ENCODE peak calls at places on chromosomes 11 and 22, in seven cellular contexts. S is H1, K is HCT116, C is K562, A is GM12878, W is SK-N-SH, F is HepG2. L is an unnamed sample.

GRCh38 chr11:62048101-62048500 is 75.7 kb upstream of the INCENP start:
- DNase-seq in S (no peak), K (no peak), C (no peak), A (no peak), W (no peak), F (no peak), L (no peak)

GRCh38 chr11:63262562-63262961 is 19.2 kb upstream of the SLC22A25 start:
- DNase-seq in S (no peak), K (no peak), C (no peak), A (no peak), W (no peak), F (no peak), L (no peak)

GRCh38 chr11:104843150-104843837 is 55.0 kb downstream of the CASP12 start:
- DNase-seq in S (no peak), K (no peak), C (no peak), A (no peak), W (no peak), F (no peak), L (no peak)

GRCh38 chr11:68946416-68947090 is 34.2 kb downstream of the MRGPRD start:
- DNase-seq in S (no peak), K (no peak), C (no peak), A (no peak), W (peak), F (no peak), L (no peak)

GRCh38 chr22:50548046-50548912 is 2.6 kb downstream of the KLHDC7B start:
- DNase-seq in S (no peak), K (no peak), C (no peak), A (no peak), W (peak), F (no peak), L (no peak)

GRCh38 chr22:39724390-39724789 is 153.8 kb downstream of the CACNA1I start:
- DNase-seq in S (no peak), K (peak), C (peak), A (no peak), W (no peak), F (no peak), L (no peak)

GRCh38 chr11:44780940-44781631 is 54.3 kb downstream of the TSPAN18 start:
- DNase-seq in S (no peak), K (no peak), C (peak), A (no peak), W (no peak), F (no peak), L (no peak)

GRCh38 chr22:50059185-50059880 is 1.2 kb upstream of the TTLL8 start:
- DNase-seq in S (peak), K (no peak), C (peak), A (no peak), W (peak), F (peak), L (no peak)

GRCh38 chr11:65246506-65246905 is 15.3 kb upstream of the POLA2 start:
- DNase-seq in S (no peak), K (no peak), C (no peak), A (no peak), W (no peak), F (no peak), L (no peak)

GRCh38 chr11:118757881-118758399 is 33.0 kb downstream of the DDX6 start:
- DNase-seq in S (no peak), K (no peak), C (no peak), A (no peak), W (no peak), F (no peak), L (no peak)

GRCh38 chr11:9280655-9281301 is 15.6 kb upstream of the DENND5A start:
- DNase-seq in S (no peak), K (no peak), C (no peak), A (peak), W (no peak), F (no peak), L (no peak)

GRCh38 chr11:122559734-122560382 is 95.7 kb upstream of the UBASH3B start:
- DNase-seq in S (peak), K (peak), C (peak), A (no peak), W (no peak), F (peak), L (peak)

GRCh38 chr22:30408388-30409101 is 11.7 kb downstream of the SEC14L2 start:
- DNase-seq in S (no peak), K (no peak), C (peak), A (no peak), W (no peak), F (peak), L (no peak)

GRCh38 chr11:123419720-123420466 is 10.2 kb upstream of the GRAMD1B start:
- DNase-seq in S (no peak), K (no peak), C (no peak), A (no peak), W (no peak), F (no peak), L (no peak)

GRCh38 chr11:7689239-7689638 is 15.9 kb upstream of the CYB5R2 start:
- DNase-seq in S (no peak), K (no peak), C (no peak), A (no peak), W (no peak), F (no peak), L (no peak)

GRCh38 chr11:7691759-7692334 is 14.4 kb downstream of the OVCH2 start:
- DNase-seq in S (no peak), K (no peak), C (no peak), A (no peak), W (no peak), F (no peak), L (no peak)

GRCh38 chr11:7688238-7688826 is 15.0 kb upstream of the CYB5R2 start:
- DNase-seq in S (no peak), K (peak), C (peak), A (no peak), W (peak), F (peak), L (no peak)

GRCh38 chr11:7687386-7687785 is 14.1 kb upstream of the CYB5R2 start:
- DNase-seq in S (no peak), K (no peak), C (no peak), A (no peak), W (no peak), F (no peak), L (no peak)

GRCh38 chr11:7690648-7691047 is 15.6 kb downstream of the OVCH2 start:
- DNase-seq in S (no peak), K (no peak), C (no peak), A (no peak), W (no peak), F (no peak), L (no peak)
- TF ChIP-seq CTCF in S (no peak), K (no peak), C (no peak), A (no peak), W (peak), F (no peak), L (no peak)

DNA sequence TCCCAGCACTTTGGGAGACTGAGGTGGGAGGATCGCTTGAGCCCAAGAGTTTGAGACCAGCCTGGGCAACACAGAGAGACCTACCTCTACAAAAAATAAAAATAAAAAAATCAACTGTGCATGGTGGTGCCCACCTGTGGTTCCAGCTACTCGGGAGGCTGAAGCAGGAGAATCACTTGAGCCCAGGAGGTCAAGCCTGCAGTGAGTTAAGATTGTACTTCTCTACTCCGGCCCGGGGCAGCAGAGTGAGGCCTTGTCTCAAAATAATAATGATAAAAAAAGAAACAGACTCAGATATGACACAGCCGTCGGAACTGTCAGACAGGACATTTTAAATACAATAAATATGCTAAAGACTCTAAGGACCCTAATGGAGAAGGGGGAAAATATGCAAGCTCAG is 18.4 kb downstream of the ASCL2 start:
- DNase-seq in S (no peak), K (no peak), C (no peak), A (no peak), W (no peak), F (no peak), L (no peak)
- H3K27ac ChIP-seq in S (no peak), K (no peak), C (no peak), A (no peak), W (no peak), F (no peak), L (no peak)

DNA sequence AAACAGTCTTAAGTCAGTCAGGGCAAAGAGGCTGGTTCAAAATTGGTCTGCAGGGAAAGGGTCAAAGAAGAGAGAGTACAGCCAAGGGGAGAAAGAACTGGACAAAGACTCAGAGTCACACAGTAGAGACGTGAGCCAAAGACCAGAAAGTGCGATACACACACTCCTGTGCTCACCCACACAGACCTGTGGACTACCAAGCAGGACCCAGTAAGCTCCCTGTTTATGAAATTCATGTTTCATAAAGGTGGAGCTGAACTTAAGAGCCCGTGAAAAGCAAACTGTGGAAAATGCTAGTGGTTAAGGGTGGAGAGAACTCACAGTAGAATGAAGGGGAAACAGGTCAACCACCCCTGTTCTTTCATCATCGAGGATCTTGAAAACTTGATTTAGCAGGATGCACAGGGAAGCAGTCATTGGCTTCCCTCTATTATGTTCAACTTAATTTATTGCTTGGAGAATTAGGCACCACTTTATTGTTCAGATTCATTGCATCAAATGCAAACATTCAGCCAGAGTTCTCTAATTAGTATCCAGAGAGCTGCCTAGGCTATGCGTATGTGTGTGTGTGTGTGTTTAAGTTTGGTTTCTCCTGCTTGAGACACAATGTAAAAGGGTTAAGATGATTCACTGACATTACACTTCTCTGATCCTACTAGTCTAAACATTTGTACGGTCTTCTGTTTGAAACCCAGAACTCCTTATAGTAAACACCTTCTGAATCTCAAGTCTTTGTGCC is 160.9 kb upstream of the MTMR2 start:
- DNase-seq in S (no peak), K (no peak), C (no peak), A (no peak), W (no peak), F (no peak), L (no peak)
- TF ChIP-seq SIN3A in S (no peak), K (no peak), C (no peak), A (no peak), W (no peak), F (no peak), L (no peak)

GRCh38 chr22:44026630-44027511 is 2.8 kb downstream of the PARVB start:
- DNase-seq in S (no peak), K (no peak), C (peak), A (peak), W (no peak), F (no peak), L (peak)
- TF ChIP-seq CTCF in S (no peak), K (no peak), C (no peak), A (no peak), W (no peak), F (no peak), L (no peak)

DNA sequence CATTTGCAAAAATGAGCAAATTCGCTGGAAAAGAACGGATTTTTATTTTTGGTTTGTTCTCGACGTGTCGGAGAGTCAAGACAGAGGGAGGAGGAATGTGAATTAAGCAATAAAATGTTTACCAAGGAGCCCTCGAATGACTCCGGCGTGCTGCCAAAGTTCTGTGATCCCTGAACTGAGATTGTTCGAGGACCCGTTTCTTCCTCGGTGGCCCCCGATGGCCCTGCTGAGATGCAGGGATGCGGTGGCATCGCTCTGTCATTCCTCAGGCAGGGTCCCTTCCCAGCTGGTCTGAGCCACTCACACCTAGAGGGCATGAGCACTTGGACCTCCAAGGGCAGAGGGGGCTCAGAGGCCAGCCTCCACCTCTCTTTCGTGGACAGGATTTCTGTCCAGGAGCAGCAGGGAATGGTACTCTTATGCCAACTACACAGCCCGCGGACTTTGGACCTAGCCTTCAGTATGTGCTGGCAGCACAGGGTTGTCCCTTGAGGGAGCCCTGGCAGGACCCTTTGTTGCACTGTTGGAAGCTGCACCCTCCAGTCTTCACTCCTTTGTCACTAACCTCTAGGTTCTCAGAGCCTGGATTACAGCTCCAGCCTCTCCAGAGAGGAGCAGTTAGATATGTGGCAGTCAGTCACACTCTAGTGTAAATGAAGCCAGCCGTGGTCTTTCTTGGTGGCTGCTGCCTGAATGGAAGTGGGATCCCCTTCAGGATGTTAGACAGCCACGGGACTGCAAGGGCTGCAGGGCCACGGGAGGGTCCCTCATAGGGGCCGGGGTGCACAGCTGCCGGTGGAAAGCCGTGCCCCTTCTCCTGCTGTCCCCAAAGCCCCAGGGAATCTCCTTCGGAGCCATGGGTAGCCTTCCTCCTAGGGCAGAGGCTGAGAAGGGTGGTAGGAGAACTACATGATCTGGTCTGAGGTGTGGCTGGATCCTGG is 109.4 kb upstream of the ANO1 start:
- DNase-seq in S (no peak), K (no peak), C (no peak), A (no peak), W (no peak), F (no peak), L (no peak)
- H3K27ac ChIP-seq in S (no peak), K (no peak), C (no peak), A (no peak), W (no peak), F (no peak), L (no peak)

DNA sequence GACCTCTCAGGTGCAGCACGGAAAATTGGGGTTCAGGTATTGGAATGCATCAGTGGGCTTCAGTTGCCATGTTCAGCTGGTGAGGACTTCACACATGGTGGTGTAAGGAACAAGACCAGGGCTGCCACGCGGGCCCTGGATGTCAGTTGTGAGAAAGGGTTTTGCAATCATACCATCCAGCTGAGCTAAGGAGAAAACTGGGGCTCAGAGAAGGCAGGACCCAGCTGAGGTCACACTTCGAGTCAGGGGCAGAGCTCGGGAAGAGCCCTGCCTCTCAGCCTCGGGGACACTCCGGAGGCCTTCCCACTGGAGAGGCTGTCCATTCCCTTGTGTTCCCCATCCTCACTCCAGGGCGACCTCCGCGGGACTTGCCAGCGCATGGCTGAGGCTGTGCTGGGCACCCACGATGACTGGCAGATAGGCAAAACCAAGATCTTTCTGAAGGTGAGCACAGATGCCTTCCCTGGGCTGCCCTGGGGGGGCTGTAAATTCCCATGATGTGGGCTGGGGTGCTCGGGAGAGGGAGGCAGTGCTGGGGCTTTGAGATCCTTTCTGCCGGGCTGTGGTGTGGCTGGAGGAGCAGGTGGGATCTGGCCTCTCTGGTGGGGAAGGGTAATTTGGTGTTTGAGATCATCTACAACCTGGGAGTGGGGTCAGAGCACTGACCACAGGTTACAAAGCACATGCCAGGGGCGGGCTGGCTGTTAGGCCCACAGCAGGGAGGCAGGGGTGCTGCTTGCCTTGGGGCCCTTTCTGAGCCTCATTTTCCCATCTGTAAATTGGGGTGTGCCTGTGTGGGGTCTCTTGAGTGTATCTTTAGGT is 47.2 kb downstream of the MYO7A start:
- DNase-seq in S (no peak), K (no peak), C (no peak), A (no peak), W (no peak), F (no peak), L (no peak)
- TF ChIP-seq SIN3A in S (no peak), K (no peak), C (no peak), A (no peak), W (no peak), F (no peak), L (no peak)

L was measured in Panc1.